ENCODE peak calls at places on chromosomes 4 and X, in eight cellular contexts. T, Z, G, V, F, P, N and U are unnamed samples.

GRCh38 chr4:28009541-28009940 is 1148.9 kb downstream of the STIM2 start:
- DNase-seq in Z (no peak), T (no peak), P (no peak), F (no peak), G (no peak), V (no peak), N (no peak), U (no peak)

GRCh38 chrX:13432376-13432775 is 112.5 kb upstream of the ATXN3L start:
- DNase-seq in G (no peak), V (no peak), F (peak), N (peak), T (peak), Z (no peak), P (no peak), U (no peak)

GRCh38 chr4:8332038-8332857 is 62.7 kb downstream of the HTRA3 start:
- DNase-seq in N (no peak), V (no peak), Z (no peak), F (no peak), G (no peak), P (no peak), T (no peak), U (no peak)

GRCh38 chr4:89303989-89304388 is 3.6 kb downstream of the GPRIN3 start:
- DNase-seq in V (no peak), T (no peak), P (no peak), G (no peak), N (no peak), F (no peak), Z (no peak), U (no peak)

GRCh38 chrX:12701625-12702024 is 89.6 kb upstream of the PRPS2 start:
- DNase-seq in T (peak), N (peak), V (peak), P (peak), F (peak), G (peak), Z (peak), U (peak)

GRCh38 chrX:7568130-7568529 is 274.8 kb upstream of the VCX start:
- DNase-seq in P (no peak), G (no peak), V (no peak), Z (no peak), F (no peak), N (no peak), T (no peak), U (no peak)

GRCh38 chrX:41259516-41259915 is 74.4 kb upstream of the DDX3X start:
- DNase-seq in F (no peak), P (no peak), N (no peak), V (peak), Z (no peak), T (no peak), G (no peak), U (no peak)

GRCh38 chr4:155599102-155599501 is 67.5 kb upstream of the GUCY1A1 start:
- DNase-seq in N (no peak), F (no peak), Z (no peak), P (no peak), G (no peak), V (no peak), T (no peak), U (no peak)

GRCh38 chr4:184189966-184190365 is 27.7 kb downstream of the ENPP6 start:
- DNase-seq in Z (no peak), T (peak), V (no peak), F (no peak), P (no peak), G (no peak), N (no peak), U (no peak)

GRCh38 chrX:9832811-9833210 is 46.6 kb downstream of the SHROOM2 start:
- DNase-seq in N (no peak), G (peak), Z (no peak), V (peak), P (peak), F (no peak), T (no peak), U (no peak)

GRCh38 chrX:48700951-48701653 is 4.6 kb downstream of the SUV39H1 start:
- DNase-seq in G (no peak), V (no peak), T (no peak), P (no peak), N (no peak), F (no peak), Z (peak), U (no peak)

GRCh38 chrX:57227691-57228090 is 58.8 kb upstream of the FAAH2 start:
- DNase-seq in T (peak), F (no peak), G (no peak), Z (peak), N (peak), V (peak), P (no peak), U (no peak)

GRCh38 chr4:185304944-185305690 is 90.6 kb downstream of the LRP2BP start:
- DNase-seq in V (peak), G (peak), T (peak), Z (peak), N (peak), F (peak), P (peak), U (no peak)

GRCh38 chr4:30754021-30754420 is 33.9 kb downstream of the PCDH7 start:
- DNase-seq in F (peak), Z (no peak), P (no peak), G (no peak), V (no peak), T (peak), N (peak), U (no peak)

GRCh38 chr4:5566991-5567390 is 141.4 kb downstream of the EVC2 start:
- DNase-seq in Z (no peak), V (no peak), N (no peak), T (no peak), F (no peak), G (no peak), P (no peak), U (no peak)

GRCh38 chr4:31791666-31792065 is 1071.5 kb downstream of the PCDH7 start:
- DNase-seq in T (no peak), F (no peak), P (peak), Z (no peak), G (no peak), N (no peak), V (no peak), U (no peak)

GRCh38 chrX:120790118-120790517 is 85.5 kb downstream of the CT47B1 start:
- DNase-seq in P (peak), F (peak), N (peak), T (peak), V (peak), Z (peak), G (peak), U (peak)

GRCh38 chrX:106917830-106918500 is 2.2 kb upstream of the CLDN2 start:
- DNase-seq in G (no peak), T (peak), V (no peak), F (peak), P (no peak), Z (no peak), N (no peak), U (no peak)

GRCh38 chrX:140180585-140180984 is 215.3 kb upstream of the CXorf66 start:
- DNase-seq in G (no peak), N (no peak), F (peak), Z (no peak), T (peak), V (no peak), P (no peak), U (no peak)

GRCh38 chr4:143939528-143939927 is 34.2 kb upstream of the GYPE start:
- DNase-seq in T (no peak), F (no peak), G (no peak), Z (no peak), N (no peak), P (no peak), V (no peak), U (no peak)

GRCh38 chr4:1413221-1413663 is 7.0 kb upstream of the NKX1-1 start:
- DNase-seq in T (no peak), V (no peak), F (no peak), Z (no peak), N (peak), G (no peak), P (no peak), U (no peak)

GRCh38 chrX:150577174-150577573 is 8.8 kb downstream of the MTM1 start:
- DNase-seq in P (no peak), N (no peak), T (no peak), F (no peak), Z (no peak), G (no peak), V (no peak), U (no peak)

GRCh38 chr4:157996061-157996460 is 176.8 kb downstream of the GASK1B start:
- DNase-seq in N (no peak), F (no peak), Z (no peak), V (no peak), P (no peak), G (no peak), T (no peak), U (no peak)

GRCh38 chrX:45788941-45789348 is 588.3 kb upstream of the DIPK2B start:
- DNase-seq in T (peak), N (no peak), F (no peak), V (peak), P (no peak), G (no peak), Z (no peak), U (no peak)

GRCh38 chr4:165560941-165561340 is 182.1 kb downstream of the CPE start:
- DNase-seq in V (no peak), N (no peak), F (no peak), Z (no peak), P (no peak), T (no peak), G (no peak), U (no peak)

GRCh38 chr4:179292443-179292842 is 1850.2 kb upstream of the AGA start:
- DNase-seq in P (no peak), V (no peak), G (no peak), N (no peak), Z (no peak), F (peak), T (no peak), U (no peak)

GRCh38 chrX:101617211-101618191 is at the start of gene ARMCX6:
- DNase-seq in F (peak), P (peak), V (peak), G (peak), N (peak), Z (peak), T (peak), U (no peak)

GRCh38 chr4:77695769-77696168 is 90.1 kb downstream of the CXCL13 start:
- DNase-seq in F (peak), G (no peak), Z (peak), T (peak), V (no peak), P (no peak), N (peak), U (no peak)

GRCh38 chr4:152106113-152106763 is 345.4 kb upstream of the GATB start:
- DNase-seq in Z (peak), V (peak), P (no peak), N (peak), T (peak), F (peak), G (no peak), U (peak)

GRCh38 chr4:15402146-15402545 is 25.7 kb upstream of the C1QTNF7 start:
- DNase-seq in Z (no peak), F (peak), T (peak), P (no peak), N (no peak), V (no peak), G (no peak), U (no peak)

GRCh38 chr4:46390353-46391058 is 578 bp upstream of the GABRA2 start:
- DNase-seq in V (peak), G (no peak), Z (no peak), F (no peak), P (peak), N (peak), T (no peak), U (no peak)
- TF ChIP-seq EZH2 in V (peak), G (no peak), Z (no peak), F (peak), P (peak), N (peak), T (peak), U (no peak)

GRCh38 chr4:173736840-173737239 is 206.8 kb upstream of the HAND2 start:
- DNase-seq in G (no peak), Z (no peak), V (no peak), P (no peak), T (no peak), F (peak), N (no peak), U (no peak)
- TF ChIP-seq EZH2 in G (no peak), Z (no peak), V (no peak), P (no peak), T (no peak), F (no peak), N (no peak), U (no peak)

DNA sequence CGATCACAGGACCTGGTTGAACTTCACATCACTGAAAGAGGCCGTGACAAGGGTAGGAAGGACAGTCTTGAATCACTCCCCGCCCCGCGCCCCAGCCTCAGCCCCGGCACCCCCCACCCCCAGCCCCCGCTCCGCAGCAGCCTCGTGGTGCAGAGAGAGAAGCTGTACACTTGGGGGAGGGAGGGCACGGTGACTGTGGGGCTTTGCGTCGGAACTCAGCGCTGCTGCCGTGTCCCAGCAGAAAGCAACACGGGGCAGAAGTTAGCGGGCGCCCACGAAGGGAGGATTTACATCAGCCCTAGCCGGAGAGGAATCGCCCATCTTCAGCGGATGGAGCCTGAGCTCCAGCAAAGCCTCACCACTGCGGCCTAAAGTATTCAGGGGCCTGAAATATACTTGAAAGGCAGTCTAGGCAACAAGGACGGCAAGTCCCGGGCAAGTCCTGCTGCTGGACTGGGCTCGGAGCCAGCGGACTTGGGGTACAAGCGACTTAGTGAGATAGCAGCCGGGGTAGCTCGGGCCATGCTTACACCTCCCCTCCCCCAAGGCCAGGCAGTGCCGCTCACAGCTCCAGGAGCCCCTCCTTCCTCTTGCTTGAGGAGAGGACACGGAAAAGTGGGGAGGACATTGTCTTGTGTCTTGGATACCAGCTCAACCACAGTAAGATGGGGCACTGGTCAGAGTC is 18.5 kb upstream of the OPN1LW start:
- DNase-seq in T (no peak), N (no peak), V (no peak), G (no peak), Z (peak), P (no peak), F (peak), U (no peak)
- TF ChIP-seq EZH2 in T (no peak), N (no peak), V (no peak), G (no peak), Z (no peak), P (no peak), F (no peak), U (no peak)

GRCh38 chrX:137567474-137568232 is 1.7 kb downstream of the ZIC3 start:
- DNase-seq in Z (no peak), T (no peak), G (no peak), V (peak), P (peak), F (no peak), N (no peak), U (no peak)
- TF ChIP-seq EZH2 in Z (no peak), T (peak), G (no peak), V (no peak), P (peak), F (peak), N (peak), U (peak)

GRCh38 chr4:13548059-13548983 is 4.0 kb upstream of the NKX3-2 start:
- DNase-seq in P (peak), N (no peak), T (no peak), G (peak), V (peak), F (no peak), Z (no peak), U (no peak)
- TF ChIP-seq EZH2 in P (no peak), N (no peak), T (no peak), G (no peak), V (peak), F (peak), Z (no peak), U (no peak)

GRCh38 chr4:41256131-41256739 is 493 bp upstream of the UCHL1 start:
- DNase-seq in N (no peak), V (peak), Z (no peak), T (no peak), G (no peak), P (peak), F (peak), U (peak)
- TF ChIP-seq EZH2 in N (no peak), V (no peak), Z (no peak), T (no peak), G (no peak), P (no peak), F (no peak), U (no peak)